ENCODE peak calls at places on chromosomes 3 and 15, in five cellular contexts. One of them, this sample, is unnamed.

GRCh38 chr3:111649180-111649579 is 54.0 kb upstream of the ZBED2 start:
- DNase-seq in GM12865: no peak
- DNase-seq in heart right ventricle: no peak
- DNase-seq in HFFc6: no peak
- DNase-seq in cardiac muscle cell: no peak
- DNase-seq in this sample: no peak

GRCh38 chr3:134362221-134362620 is 12.0 kb downstream of the AMOTL2 start:
- DNase-seq in HFFc6: no peak
- DNase-seq in heart right ventricle: no peak
- DNase-seq in cardiac muscle cell: no peak
- DNase-seq in GM12865: no peak
- DNase-seq in this sample: no peak

GRCh38 chr3:99789322-99789721 is 28.3 kb upstream of the CMSS1 start:
- DNase-seq in cardiac muscle cell: peak
- DNase-seq in GM12865: peak
- DNase-seq in HFFc6: peak
- DNase-seq in heart right ventricle: peak
- DNase-seq in this sample: peak

GRCh38 chr15:32884136-32884535 is 166.3 kb downstream of the GREM1 start:
- DNase-seq in heart right ventricle: no peak
- DNase-seq in HFFc6: no peak
- DNase-seq in GM12865: no peak
- DNase-seq in cardiac muscle cell: no peak
- DNase-seq in this sample: no peak

GRCh38 chr3:42979044-42979962 is at the start of gene GASK1A:
- DNase-seq in GM12865: no peak
- DNase-seq in cardiac muscle cell: peak
- DNase-seq in heart right ventricle: peak
- DNase-seq in HFFc6: no peak
- DNase-seq in this sample: peak

GRCh38 chr3:196947136-196947859 is 5.0 kb upstream of the NCBP2 start:
- DNase-seq in HFFc6: no peak
- DNase-seq in cardiac muscle cell: no peak
- DNase-seq in heart right ventricle: no peak
- DNase-seq in GM12865: no peak
- DNase-seq in this sample: no peak

GRCh38 chr3:56855856-56856538 is 54.2 kb upstream of the ARHGEF3 start:
- DNase-seq in GM12865: peak
- DNase-seq in heart right ventricle: peak
- DNase-seq in cardiac muscle cell: peak
- DNase-seq in HFFc6: no peak
- DNase-seq in this sample: peak

GRCh38 chr3:193650585-193650984 is 57.6 kb downstream of the OPA1 start:
- DNase-seq in HFFc6: no peak
- DNase-seq in GM12865: no peak
- DNase-seq in cardiac muscle cell: no peak
- DNase-seq in heart right ventricle: no peak
- DNase-seq in this sample: no peak

GRCh38 chr3:139427283-139428060 is 38.0 kb upstream of the COPB2 start:
- DNase-seq in cardiac muscle cell: peak
- DNase-seq in GM12865: peak
- DNase-seq in HFFc6: peak
- DNase-seq in heart right ventricle: peak
- DNase-seq in this sample: peak

GRCh38 chr15:67267440-67267839 is 12.9 kb downstream of the IQCH start:
- DNase-seq in HFFc6: no peak
- DNase-seq in heart right ventricle: no peak
- DNase-seq in cardiac muscle cell: no peak
- DNase-seq in GM12865: no peak
- DNase-seq in this sample: no peak

GRCh38 chr15:73922186-73923151 is 3.8 kb upstream of the LOXL1 start:
- DNase-seq in heart right ventricle: peak
- DNase-seq in cardiac muscle cell: peak
- DNase-seq in GM12865: no peak
- DNase-seq in HFFc6: no peak
- DNase-seq in this sample: no peak

GRCh38 chr15:83446904-83447708 is at the start of gene SH3GL3:
- DNase-seq in HFFc6: peak
- DNase-seq in cardiac muscle cell: peak
- DNase-seq in heart right ventricle: peak
- DNase-seq in GM12865: peak
- DNase-seq in this sample: peak

GRCh38 chr3:58171126-58171525 is 39.6 kb downstream of the DNASE1L3 start:
- DNase-seq in heart right ventricle: no peak
- DNase-seq in GM12865: no peak
- DNase-seq in cardiac muscle cell: no peak
- DNase-seq in HFFc6: no peak
- DNase-seq in this sample: no peak

GRCh38 chr15:75043509-75044257 is 20.3 kb downstream of the PPCDC start:
- DNase-seq in heart right ventricle: peak
- DNase-seq in cardiac muscle cell: no peak
- DNase-seq in HFFc6: peak
- DNase-seq in GM12865: peak
- DNase-seq in this sample: peak

GRCh38 chr3:63228677-63229076 is 49.4 kb upstream of the SYNPR start:
- DNase-seq in GM12865: peak
- DNase-seq in cardiac muscle cell: peak
- DNase-seq in heart right ventricle: peak
- DNase-seq in HFFc6: peak
- DNase-seq in this sample: peak

GRCh38 chr15:66698318-66698961 is 3.6 kb upstream of the SMAD6 start:
- DNase-seq in GM12865: peak
- DNase-seq in HFFc6: peak
- DNase-seq in heart right ventricle: peak
- DNase-seq in cardiac muscle cell: peak
- DNase-seq in this sample: no peak

GRCh38 chr3:40262331-40262730 is 47.2 kb upstream of the EIF1B start:
- DNase-seq in cardiac muscle cell: no peak
- DNase-seq in GM12865: no peak
- DNase-seq in heart right ventricle: no peak
- DNase-seq in HFFc6: no peak
- DNase-seq in this sample: no peak

GRCh38 chr3:142448424-142448823 is 587 bp upstream of the XRN1 start:
- DNase-seq in cardiac muscle cell: no peak
- DNase-seq in GM12865: no peak
- DNase-seq in heart right ventricle: no peak
- DNase-seq in HFFc6: no peak
- DNase-seq in this sample: no peak

GRCh38 chr3:162096874-162097273 is 600.3 kb downstream of the OTOL1 start:
- DNase-seq in GM12865: no peak
- DNase-seq in HFFc6: no peak
- DNase-seq in cardiac muscle cell: no peak
- DNase-seq in heart right ventricle: no peak
- DNase-seq in this sample: no peak

GRCh38 chr3:124981472-124981871 is 46.9 kb upstream of the MUC13 start:
- DNase-seq in heart right ventricle: no peak
- DNase-seq in HFFc6: no peak
- DNase-seq in GM12865: no peak
- DNase-seq in cardiac muscle cell: no peak
- DNase-seq in this sample: no peak

GRCh38 chr15:68460166-68460565 is 28.2 kb upstream of the ITGA11 start:
- DNase-seq in heart right ventricle: no peak
- DNase-seq in HFFc6: no peak
- DNase-seq in GM12865: no peak
- DNase-seq in cardiac muscle cell: no peak
- DNase-seq in this sample: no peak

GRCh38 chr3:12148183-12148940 is 10.3 kb downstream of the TIMP4 start:
- DNase-seq in heart right ventricle: peak
- DNase-seq in cardiac muscle cell: no peak
- DNase-seq in HFFc6: no peak
- DNase-seq in GM12865: no peak
- DNase-seq in this sample: no peak

GRCh38 chr15:54007256-54007655 is 29.0 kb downstream of the UNC13C start:
- DNase-seq in HFFc6: no peak
- DNase-seq in GM12865: no peak
- DNase-seq in heart right ventricle: no peak
- DNase-seq in cardiac muscle cell: no peak
- DNase-seq in this sample: no peak

GRCh38 chr3:52461874-52462273 is 6.5 kb downstream of the NISCH start:
- DNase-seq in cardiac muscle cell: no peak
- DNase-seq in GM12865: no peak
- DNase-seq in HFFc6: no peak
- DNase-seq in heart right ventricle: no peak
- DNase-seq in this sample: no peak
- TF ChIP-seq CTCF in cardiac muscle cell: no peak
- TF ChIP-seq CTCF in GM12865: no peak
- TF ChIP-seq CTCF in HFFc6: no peak
- TF ChIP-seq CTCF in heart right ventricle: no peak
- TF ChIP-seq CTCF in this sample: no peak

GRCh38 chr3:129207347-129207947 is 23.8 kb upstream of the CNBP start:
- DNase-seq in GM12865: no peak
- DNase-seq in HFFc6: no peak
- DNase-seq in heart right ventricle: no peak
- DNase-seq in cardiac muscle cell: no peak
- DNase-seq in this sample: no peak
- TF ChIP-seq CTCF in GM12865: no peak
- TF ChIP-seq CTCF in HFFc6: no peak
- TF ChIP-seq CTCF in heart right ventricle: no peak
- TF ChIP-seq CTCF in cardiac muscle cell: no peak
- TF ChIP-seq CTCF in this sample: no peak

DNA sequence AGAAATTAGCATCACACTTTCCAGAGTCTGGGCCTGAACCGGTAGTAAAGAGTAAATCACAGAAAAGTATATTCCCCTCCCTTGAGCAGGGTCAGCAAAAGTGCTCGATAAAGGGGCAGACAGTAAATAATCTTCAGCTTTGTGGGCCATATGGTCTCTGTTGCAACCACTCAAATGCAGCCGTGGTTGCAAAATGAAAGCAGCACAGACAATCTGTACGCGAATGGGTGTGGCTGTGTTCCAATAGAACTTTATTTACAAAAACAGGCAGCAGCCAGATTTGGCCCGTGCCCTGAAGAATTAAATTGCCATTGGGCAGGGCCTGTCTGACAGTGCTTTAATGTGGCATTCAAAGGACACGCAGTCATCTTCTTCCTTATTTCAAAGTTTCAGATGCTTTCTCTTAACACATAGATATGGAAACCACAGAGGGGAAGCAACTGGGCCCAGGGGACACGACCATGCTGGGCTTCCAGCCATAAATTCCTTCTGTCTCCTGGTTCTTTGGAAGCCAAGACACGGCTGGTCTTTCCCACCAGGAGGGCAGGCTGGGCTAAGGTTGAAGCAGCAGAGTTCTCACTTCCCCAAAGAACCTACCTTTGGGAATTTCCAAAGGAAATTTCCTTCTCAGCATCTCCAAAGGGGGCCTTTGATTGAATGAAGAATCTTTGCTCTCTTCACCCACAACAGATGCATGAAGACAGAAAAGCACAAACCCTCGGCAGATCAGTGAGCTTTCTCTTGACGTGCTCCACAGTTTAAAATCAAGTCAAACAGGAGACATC is 489.8 kb upstream of the PROK2 start:
- DNase-seq in HFFc6: peak
- DNase-seq in GM12865: peak
- DNase-seq in heart right ventricle: peak
- DNase-seq in cardiac muscle cell: no peak
- DNase-seq in this sample: peak
- TF ChIP-seq CTCF in HFFc6: no peak
- TF ChIP-seq CTCF in GM12865: no peak
- TF ChIP-seq CTCF in heart right ventricle: no peak
- TF ChIP-seq CTCF in cardiac muscle cell: no peak
- TF ChIP-seq CTCF in this sample: no peak

DNA sequence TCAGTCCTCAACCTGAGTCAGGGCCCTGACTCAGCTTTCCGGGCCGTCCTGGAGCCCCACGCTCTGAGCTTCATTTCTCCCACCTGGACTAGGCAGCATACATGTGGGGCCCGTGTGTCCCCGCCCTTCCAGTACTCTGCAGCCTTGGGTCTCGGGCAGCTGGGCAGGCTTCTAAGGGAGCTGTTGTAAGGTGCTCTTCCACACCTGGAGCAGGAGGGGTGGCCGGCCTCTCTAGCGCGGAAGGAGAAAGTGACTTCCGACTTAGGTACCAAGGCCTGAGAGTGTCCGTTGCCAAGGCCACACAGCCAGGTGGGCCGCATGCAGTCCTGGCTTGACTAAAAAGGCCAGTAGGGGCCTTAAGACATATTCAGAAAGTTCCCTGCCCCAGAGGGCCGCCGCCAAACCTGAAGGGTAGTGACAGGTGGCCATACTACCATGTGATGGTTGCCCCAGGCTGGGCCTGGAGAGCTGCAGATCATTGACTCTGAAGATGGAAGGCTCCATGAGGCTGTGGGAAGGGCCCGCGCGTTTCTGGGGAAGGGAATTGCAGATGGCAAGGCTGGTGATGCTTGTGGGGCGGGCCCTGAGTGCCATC is 9.4 kb upstream of the SEMA3B start:
- DNase-seq in GM12865: no peak
- DNase-seq in heart right ventricle: no peak
- DNase-seq in cardiac muscle cell: no peak
- DNase-seq in HFFc6: no peak
- DNase-seq in this sample: no peak
- TF ChIP-seq CTCF in GM12865: no peak
- TF ChIP-seq CTCF in heart right ventricle: no peak
- TF ChIP-seq CTCF in cardiac muscle cell: no peak
- TF ChIP-seq CTCF in HFFc6: no peak
- TF ChIP-seq CTCF in this sample: no peak

GRCh38 chr3:188664795-188665194 is 507.0 kb upstream of the TPRG1 start:
- DNase-seq in cardiac muscle cell: peak
- DNase-seq in heart right ventricle: no peak
- DNase-seq in GM12865: peak
- DNase-seq in HFFc6: peak
- DNase-seq in this sample: peak
- TF ChIP-seq CTCF in cardiac muscle cell: peak
- TF ChIP-seq CTCF in heart right ventricle: no peak
- TF ChIP-seq CTCF in GM12865: peak
- TF ChIP-seq CTCF in HFFc6: peak
- TF ChIP-seq CTCF in this sample: no peak

DNA sequence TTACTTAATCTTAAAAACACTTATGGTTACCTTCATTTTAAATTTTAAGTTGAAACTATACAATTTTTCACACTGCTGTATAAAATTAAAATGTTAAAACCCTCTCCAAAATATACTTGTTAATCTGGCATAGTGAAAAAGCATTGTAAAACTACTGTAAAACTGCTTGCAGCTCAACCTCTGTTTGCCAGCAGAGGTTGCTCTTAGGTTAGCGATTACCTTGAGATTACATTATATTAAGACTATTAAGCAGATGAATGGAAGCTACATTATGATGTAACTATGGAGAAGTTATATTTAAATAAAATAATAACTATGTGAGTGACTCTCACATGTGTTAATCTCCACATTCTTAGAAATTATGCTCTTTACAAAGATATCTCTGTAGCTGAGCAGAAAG is 143.6 kb upstream of the SLITRK3 start:
- DNase-seq in GM12865: peak
- DNase-seq in cardiac muscle cell: peak
- DNase-seq in HFFc6: no peak
- DNase-seq in heart right ventricle: no peak
- DNase-seq in this sample: no peak
- TF ChIP-seq CTCF in GM12865: peak
- TF ChIP-seq CTCF in cardiac muscle cell: peak
- TF ChIP-seq CTCF in HFFc6: no peak
- TF ChIP-seq CTCF in heart right ventricle: no peak
- TF ChIP-seq CTCF in this sample: no peak

GRCh38 chr3:160992712-160993111 is 112.4 kb downstream of the B3GALNT1 start:
- DNase-seq in cardiac muscle cell: no peak
- DNase-seq in HFFc6: no peak
- DNase-seq in heart right ventricle: no peak
- DNase-seq in GM12865: no peak
- DNase-seq in this sample: no peak
- TF ChIP-seq CTCF in cardiac muscle cell: no peak
- TF ChIP-seq CTCF in HFFc6: no peak
- TF ChIP-seq CTCF in heart right ventricle: no peak
- TF ChIP-seq CTCF in GM12865: no peak
- TF ChIP-seq CTCF in this sample: no peak

This sample was measured in GM20000.